ENCODE peak calls at places on chromosomes 3 and 15, in four cellular contexts. L is K562, J is GM12878, B is GM12891. A is an unnamed sample.

GRCh38 chr15:88835119-88835518 is 31.9 kb downstream of the ACAN start:
- DNase-seq in J (no peak), L (no peak), B (no peak), A (no peak)

GRCh38 chr3:69738859-69739203 is 433 bp upstream of the MITF start:
- DNase-seq in B (no peak), L (no peak), J (no peak), A (no peak)

GRCh38 chr3:189363856-189364255 is 192.1 kb downstream of the TPRG1 start:
- DNase-seq in J (no peak), B (no peak), L (no peak), A (no peak)

GRCh38 chr3:57065588-57065987 is 5.1 kb downstream of the SPATA12 start:
- DNase-seq in B (no peak), L (no peak), J (no peak), A (no peak)

GRCh38 chr15:99474981-99475753 is 90.6 kb upstream of the MEF2A start:
- DNase-seq in J (no peak), L (no peak), B (no peak), A (no peak)

GRCh38 chr3:158769519-158770253 is 32.2 kb upstream of the MFSD1 start:
- DNase-seq in B (no peak), L (no peak), J (no peak), A (no peak)

GRCh38 chr3:72044231-72044935 is 259.4 kb upstream of the PROK2 start:
- DNase-seq in L (no peak), B (no peak), J (no peak), A (no peak)

GRCh38 chr15:88258021-88258641 is 1.6 kb upstream of the NTRK3 start:
- DNase-seq in J (no peak), B (peak), L (peak), A (no peak)

GRCh38 chr3:16665282-16665741 is 60.1 kb upstream of the DAZL start:
- DNase-seq in L (peak), B (no peak), J (no peak), A (no peak)

DNA sequence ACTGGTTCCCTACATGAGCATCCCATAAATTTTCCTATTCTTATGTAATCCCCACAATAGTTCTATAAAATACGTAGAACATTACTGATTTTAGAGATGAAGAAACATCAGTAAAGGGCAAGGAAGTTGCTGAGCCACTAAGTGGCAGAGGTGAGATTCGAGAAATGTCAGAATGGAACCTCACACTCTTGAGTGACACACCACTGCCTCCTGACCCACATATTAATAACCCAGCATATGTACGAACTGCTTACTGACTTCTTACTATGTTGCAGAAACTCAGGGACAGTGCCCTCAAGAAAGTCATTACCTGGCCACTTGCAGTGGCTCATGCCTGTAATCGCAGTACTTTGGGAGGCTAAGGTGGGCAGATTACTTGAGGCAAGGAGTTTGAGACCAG is 1022.4 kb downstream of the FHIT start:
- DNase-seq in L (no peak), B (no peak), J (no peak), A (no peak)
- TF ChIP-seq SPI1 in L (no peak), B (no peak), J (no peak), A (no peak)

GRCh38 chr3:45145681-45146614 is at the start of gene CDCP1:
- DNase-seq in B (no peak), L (peak), J (no peak), A (no peak)

GRCh38 chr3:45148921-45149320 is 2.7 kb upstream of the CDCP1 start:
- DNase-seq in B (no peak), L (no peak), J (no peak), A (no peak)

GRCh38 chr3:45140392-45140791 is 5.8 kb downstream of the CDCP1 start:
- DNase-seq in B (no peak), J (no peak), L (no peak), A (no peak)

GRCh38 chr3:45143673-45144670 is 2.2 kb downstream of the CDCP1 start:
- DNase-seq in J (no peak), B (no peak), L (peak), A (no peak)

DNA sequence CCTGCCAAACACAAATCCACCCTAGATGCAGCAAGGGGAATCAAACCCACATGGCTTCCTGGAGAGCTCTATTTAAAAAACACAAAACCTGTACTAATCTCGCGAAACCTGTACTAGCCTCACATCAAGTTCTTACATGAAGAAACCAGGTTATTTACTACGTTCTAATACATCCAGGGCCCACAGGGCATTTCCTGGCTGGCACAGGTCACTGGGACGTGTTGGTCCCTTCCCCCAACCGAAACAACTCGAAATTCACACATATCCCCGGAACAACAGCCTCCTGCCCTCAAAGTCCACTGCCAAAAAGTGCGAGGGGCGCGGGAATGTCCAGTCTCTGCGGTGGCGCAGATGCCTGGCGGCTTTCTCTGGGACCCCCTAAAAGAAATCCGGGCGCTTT is 955 bp downstream of the CDCP1 start:
- DNase-seq in J (no peak), L (no peak), B (no peak), A (no peak)
- TF ChIP-seq SPI1 in J (no peak), L (no peak), B (no peak), A (no peak)

DNA sequence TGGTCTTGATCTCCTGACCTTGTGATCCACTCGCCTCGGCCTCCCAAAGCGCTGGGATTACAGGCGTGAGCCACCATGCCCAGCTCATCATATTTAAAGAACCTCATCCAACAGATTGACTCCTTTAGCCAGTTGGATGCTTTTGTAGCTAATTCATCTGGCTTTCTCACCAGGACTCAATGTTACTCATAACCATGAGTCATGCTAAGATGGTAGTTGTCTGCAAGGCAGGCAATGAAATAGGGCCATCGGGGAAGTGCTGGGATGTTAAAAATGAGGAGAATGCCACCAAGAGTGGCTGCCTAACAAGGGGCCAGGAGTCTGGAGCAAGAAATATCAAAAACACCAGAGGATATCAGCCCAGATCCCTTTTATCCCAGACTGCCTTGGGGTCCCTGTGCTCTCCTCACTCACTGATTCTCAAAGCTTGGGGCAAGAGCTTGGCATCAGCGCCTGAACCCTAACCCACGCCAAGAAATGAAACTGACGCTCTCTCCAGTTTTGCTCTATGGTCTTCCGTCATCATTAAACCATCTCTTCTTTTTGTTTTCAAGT is 7.4 kb upstream of the PCOLCE2 start:
- DNase-seq in J (no peak), L (no peak), B (no peak), A (no peak)
- TF ChIP-seq SPI1 in J (no peak), L (no peak), B (no peak), A (no peak)

DNA sequence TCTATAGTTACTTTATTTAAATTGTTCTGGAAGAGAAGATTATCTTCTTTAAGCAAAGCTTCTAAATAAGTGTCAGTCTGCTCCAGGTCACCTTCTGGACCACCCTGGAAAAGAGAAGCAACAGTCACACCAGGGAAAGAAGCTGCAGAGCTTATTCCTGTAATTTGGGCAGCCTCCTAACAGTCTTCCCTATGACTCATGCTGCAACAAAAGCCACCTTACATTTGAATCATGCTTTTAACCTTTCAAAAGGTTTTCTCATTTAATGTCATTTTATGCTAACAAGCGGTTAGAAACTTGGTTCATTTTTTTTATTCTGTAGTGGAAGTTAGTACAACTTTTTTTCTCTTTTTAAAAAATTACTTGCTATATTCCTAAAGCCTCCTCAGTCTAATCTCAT is 5.3 kb upstream of the GUCA1C start:
- DNase-seq in B (no peak), L (no peak), J (no peak), A (no peak)
- TF ChIP-seq SPI1 in B (no peak), L (no peak), J (no peak), A (no peak)

GRCh38 chr3:13411186-13411860 is 8.8 kb downstream of the NUP210 start:
- DNase-seq in J (no peak), B (no peak), L (no peak), A (no peak)
- TF ChIP-seq SPI1 in J (no peak), B (no peak), L (no peak), A (no peak)

GRCh38 chr15:77494073-77494472 is 73.4 kb downstream of the HMG20A start:
- DNase-seq in J (no peak), B (no peak), L (no peak), A (no peak)

GRCh38 chr15:77489647-77490046 is 69.0 kb downstream of the HMG20A start:
- DNase-seq in B (no peak), J (no peak), L (no peak), A (no peak)

GRCh38 chr15:77496710-77497107 is 76.0 kb downstream of the HMG20A start:
- DNase-seq in L (peak), J (no peak), B (peak), A (peak)

GRCh38 chr15:77495806-77496589 is 75.3 kb downstream of the HMG20A start:
- DNase-seq in J (no peak), L (no peak), B (no peak), A (no peak)

DNA sequence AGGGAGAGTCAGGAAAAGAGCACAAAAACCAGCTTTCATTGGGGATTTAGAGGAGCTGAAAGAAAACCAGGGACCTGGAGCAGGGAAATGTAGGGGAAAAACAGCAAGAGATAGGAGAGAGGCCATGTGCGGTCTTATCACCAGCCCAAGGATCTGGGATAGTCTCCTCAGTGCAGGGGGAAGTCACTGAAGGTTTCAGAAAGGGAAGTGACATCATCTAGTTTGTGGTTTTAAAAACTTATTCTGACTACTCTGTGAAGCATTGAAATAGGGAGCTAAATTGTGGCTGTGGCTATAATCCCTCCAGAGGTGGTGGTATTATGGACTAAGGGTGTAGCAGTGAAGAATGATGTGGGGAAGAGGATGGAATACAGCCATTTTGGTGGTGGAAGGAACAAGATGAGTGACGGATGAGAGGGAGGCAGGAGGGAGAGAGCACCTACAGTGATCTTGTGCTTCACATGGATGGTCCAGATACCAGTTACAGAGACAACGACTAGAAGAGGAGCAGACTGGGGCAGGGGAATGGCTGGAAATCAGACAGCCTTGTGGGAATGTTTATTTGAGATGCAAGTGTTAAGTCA is 72.7 kb downstream of the HMG20A start:
- DNase-seq in B (no peak), J (no peak), L (peak), A (peak)
- TF ChIP-seq SPI1 in B (peak), J (peak), L (peak), A (peak)

GRCh38 chr15:58431221-58432149 is at the start of gene LIPC:
- DNase-seq in J (no peak), B (no peak), L (no peak), A (no peak)
- TF ChIP-seq SPI1 in J (no peak), B (no peak), L (no peak), A (no peak)

DNA sequence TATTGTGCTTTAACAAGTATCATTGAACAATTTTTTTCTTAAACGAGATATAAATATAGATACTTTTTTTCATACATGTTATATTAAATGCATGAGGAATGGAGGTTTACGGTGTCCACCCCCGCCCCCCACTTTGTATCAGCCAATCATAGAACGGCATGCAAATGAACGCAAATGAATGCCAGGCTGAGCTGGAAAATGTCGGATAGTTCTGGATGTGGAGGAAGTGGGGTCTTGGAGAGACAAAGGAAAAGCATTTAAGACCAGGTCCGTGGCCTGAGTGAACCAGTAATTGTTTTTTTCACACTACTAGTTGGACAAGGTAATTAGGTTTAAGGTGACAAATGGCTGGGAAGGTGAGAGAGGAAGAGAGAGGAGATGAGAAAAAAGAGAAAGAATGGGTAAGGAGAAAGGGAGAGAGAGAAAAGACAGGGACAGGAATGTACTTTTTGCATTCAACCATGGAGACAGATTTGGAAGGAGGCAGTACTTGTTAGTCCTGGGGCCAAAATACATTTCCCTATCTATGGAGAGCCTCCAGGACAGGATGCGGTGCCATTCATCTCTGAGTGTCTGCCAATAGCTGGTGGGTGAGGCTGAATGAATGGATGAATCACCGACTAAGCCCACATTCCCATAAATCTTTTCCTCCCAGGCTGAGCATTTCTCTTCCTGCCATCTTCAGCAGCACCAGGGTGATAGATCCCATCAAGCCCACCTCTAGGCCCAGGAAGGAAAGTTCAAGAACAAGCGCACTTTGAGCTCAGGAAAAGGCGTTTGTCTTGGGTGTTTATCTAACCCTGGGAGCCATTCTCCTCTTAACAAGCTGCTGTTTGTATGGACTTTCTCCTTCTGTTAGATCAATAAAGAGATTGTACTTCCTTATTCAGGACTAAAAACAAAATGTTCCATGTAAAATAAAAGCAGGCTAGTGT is 1.4 kb upstream of the RAD18 start:
- DNase-seq in J (no peak), L (no peak), B (no peak), A (no peak)
- TF ChIP-seq SPI1 in J (no peak), L (no peak), B (no peak), A (no peak)

A was measured in HL-60.